ENCODE peak calls at places on chromosomes 3 and 15, in six cellular contexts. One of them, this sample, is unnamed.

GRCh38 chr15:78907577-78907976 is 34.9 kb downstream of the MORF4L1 start:
- DNase-seq in stimulated activated CD4-positive, alpha-beta T cell treated with anti-CD3 and anti-CD28 coated beads, Interleukin-15, amount 100 ng/mL, for 1 hour: no peak
- DNase-seq in astrocyte of the spinal cord: no peak
- DNase-seq in osteocyte: no peak
- DNase-seq in left lung: no peak
- DNase-seq in cardiac fibroblast: no peak
- DNase-seq in this sample: no peak

GRCh38 chr15:60799885-60800728 is 321.2 kb upstream of the ICE2 start:
- DNase-seq in stimulated activated CD4-positive, alpha-beta T cell treated with anti-CD3 and anti-CD28 coated beads, Interleukin-15, amount 100 ng/mL, for 1 hour: no peak
- DNase-seq in astrocyte of the spinal cord: peak
- DNase-seq in osteocyte: no peak
- DNase-seq in left lung: no peak
- DNase-seq in cardiac fibroblast: peak
- DNase-seq in this sample: peak

GRCh38 chr3:131622726-131623125 is 120.0 kb upstream of the MRPL3 start:
- DNase-seq in stimulated activated CD4-positive, alpha-beta T cell treated with anti-CD3 and anti-CD28 coated beads, Interleukin-15, amount 100 ng/mL, for 1 hour: no peak
- DNase-seq in astrocyte of the spinal cord: no peak
- DNase-seq in osteocyte: no peak
- DNase-seq in left lung: no peak
- DNase-seq in cardiac fibroblast: no peak
- DNase-seq in this sample: no peak

GRCh38 chr3:144114767-144115166 is 143.1 kb downstream of the DIPK2A start:
- DNase-seq in stimulated activated CD4-positive, alpha-beta T cell treated with anti-CD3 and anti-CD28 coated beads, Interleukin-15, amount 100 ng/mL, for 1 hour: no peak
- DNase-seq in astrocyte of the spinal cord: no peak
- DNase-seq in osteocyte: no peak
- DNase-seq in left lung: no peak
- DNase-seq in cardiac fibroblast: peak
- DNase-seq in this sample: no peak

GRCh38 chr3:30600572-30600971 is 5.8 kb upstream of the TGFBR2 start:
- DNase-seq in stimulated activated CD4-positive, alpha-beta T cell treated with anti-CD3 and anti-CD28 coated beads, Interleukin-15, amount 100 ng/mL, for 1 hour: no peak
- DNase-seq in astrocyte of the spinal cord: no peak
- DNase-seq in osteocyte: no peak
- DNase-seq in left lung: no peak
- DNase-seq in cardiac fibroblast: no peak
- DNase-seq in this sample: no peak

GRCh38 chr3:30440147-30440604 is 166.2 kb upstream of the TGFBR2 start:
- DNase-seq in stimulated activated CD4-positive, alpha-beta T cell treated with anti-CD3 and anti-CD28 coated beads, Interleukin-15, amount 100 ng/mL, for 1 hour: no peak
- DNase-seq in astrocyte of the spinal cord: peak
- DNase-seq in osteocyte: no peak
- DNase-seq in left lung: no peak
- DNase-seq in cardiac fibroblast: peak
- DNase-seq in this sample: peak

GRCh38 chr15:86398986-86399677 is 319.5 kb downstream of the AGBL1 start:
- DNase-seq in stimulated activated CD4-positive, alpha-beta T cell treated with anti-CD3 and anti-CD28 coated beads, Interleukin-15, amount 100 ng/mL, for 1 hour: no peak
- DNase-seq in astrocyte of the spinal cord: no peak
- DNase-seq in osteocyte: no peak
- DNase-seq in left lung: no peak
- DNase-seq in cardiac fibroblast: no peak
- DNase-seq in this sample: no peak

GRCh38 chr3:140956058-140956835 is 14.6 kb downstream of the SLC25A36 start:
- DNase-seq in stimulated activated CD4-positive, alpha-beta T cell treated with anti-CD3 and anti-CD28 coated beads, Interleukin-15, amount 100 ng/mL, for 1 hour: no peak
- DNase-seq in astrocyte of the spinal cord: no peak
- DNase-seq in osteocyte: no peak
- DNase-seq in left lung: no peak
- DNase-seq in cardiac fibroblast: no peak
- DNase-seq in this sample: no peak

GRCh38 chr3:73291541-73291940 is 230.1 kb downstream of the EBLN2 start:
- DNase-seq in stimulated activated CD4-positive, alpha-beta T cell treated with anti-CD3 and anti-CD28 coated beads, Interleukin-15, amount 100 ng/mL, for 1 hour: no peak
- DNase-seq in astrocyte of the spinal cord: no peak
- DNase-seq in osteocyte: no peak
- DNase-seq in left lung: no peak
- DNase-seq in cardiac fibroblast: no peak
- DNase-seq in this sample: no peak

GRCh38 chr15:101172421-101173097 is 79.3 kb downstream of the CHSY1 start:
- DNase-seq in stimulated activated CD4-positive, alpha-beta T cell treated with anti-CD3 and anti-CD28 coated beads, Interleukin-15, amount 100 ng/mL, for 1 hour: no peak
- DNase-seq in astrocyte of the spinal cord: no peak
- DNase-seq in osteocyte: no peak
- DNase-seq in left lung: no peak
- DNase-seq in cardiac fibroblast: no peak
- DNase-seq in this sample: no peak

GRCh38 chr15:81175496-81175895 is 21.2 kb upstream of the IL16 start:
- DNase-seq in stimulated activated CD4-positive, alpha-beta T cell treated with anti-CD3 and anti-CD28 coated beads, Interleukin-15, amount 100 ng/mL, for 1 hour: no peak
- DNase-seq in astrocyte of the spinal cord: no peak
- DNase-seq in osteocyte: no peak
- DNase-seq in left lung: no peak
- DNase-seq in cardiac fibroblast: no peak
- DNase-seq in this sample: no peak

GRCh38 chr15:45588199-45588910 is 1.2 kb downstream of the BLOC1S6 start:
- DNase-seq in stimulated activated CD4-positive, alpha-beta T cell treated with anti-CD3 and anti-CD28 coated beads, Interleukin-15, amount 100 ng/mL, for 1 hour: no peak
- DNase-seq in astrocyte of the spinal cord: peak
- DNase-seq in osteocyte: no peak
- DNase-seq in left lung: no peak
- DNase-seq in cardiac fibroblast: peak
- DNase-seq in this sample: no peak

GRCh38 chr3:49750056-49750455 is 26.3 kb upstream of the GMPPB start:
- DNase-seq in stimulated activated CD4-positive, alpha-beta T cell treated with anti-CD3 and anti-CD28 coated beads, Interleukin-15, amount 100 ng/mL, for 1 hour: no peak
- DNase-seq in astrocyte of the spinal cord: no peak
- DNase-seq in osteocyte: peak
- DNase-seq in left lung: no peak
- DNase-seq in cardiac fibroblast: no peak
- DNase-seq in this sample: no peak

GRCh38 chr3:492586-493296 is 296.2 kb downstream of the CHL1 start:
- DNase-seq in stimulated activated CD4-positive, alpha-beta T cell treated with anti-CD3 and anti-CD28 coated beads, Interleukin-15, amount 100 ng/mL, for 1 hour: no peak
- DNase-seq in astrocyte of the spinal cord: no peak
- DNase-seq in osteocyte: no peak
- DNase-seq in left lung: no peak
- DNase-seq in cardiac fibroblast: no peak
- DNase-seq in this sample: no peak

GRCh38 chr3:42685363-42685881 is at the start of gene KLHL40:
- DNase-seq in stimulated activated CD4-positive, alpha-beta T cell treated with anti-CD3 and anti-CD28 coated beads, Interleukin-15, amount 100 ng/mL, for 1 hour: no peak
- DNase-seq in astrocyte of the spinal cord: no peak
- DNase-seq in osteocyte: no peak
- DNase-seq in left lung: peak
- DNase-seq in cardiac fibroblast: no peak
- DNase-seq in this sample: no peak

GRCh38 chr3:43525941-43526607 is 95.7 kb downstream of the ANO10 start:
- DNase-seq in stimulated activated CD4-positive, alpha-beta T cell treated with anti-CD3 and anti-CD28 coated beads, Interleukin-15, amount 100 ng/mL, for 1 hour: no peak
- DNase-seq in astrocyte of the spinal cord: peak
- DNase-seq in osteocyte: no peak
- DNase-seq in left lung: no peak
- DNase-seq in cardiac fibroblast: peak
- DNase-seq in this sample: no peak

GRCh38 chr3:153621988-153622387 is 460.0 kb downstream of the RAP2B start:
- DNase-seq in stimulated activated CD4-positive, alpha-beta T cell treated with anti-CD3 and anti-CD28 coated beads, Interleukin-15, amount 100 ng/mL, for 1 hour: no peak
- DNase-seq in astrocyte of the spinal cord: peak
- DNase-seq in osteocyte: no peak
- DNase-seq in left lung: no peak
- DNase-seq in cardiac fibroblast: peak
- DNase-seq in this sample: no peak

GRCh38 chr15:52336530-52336929 is 40.9 kb upstream of the MYO5C start:
- DNase-seq in stimulated activated CD4-positive, alpha-beta T cell treated with anti-CD3 and anti-CD28 coated beads, Interleukin-15, amount 100 ng/mL, for 1 hour: no peak
- DNase-seq in astrocyte of the spinal cord: no peak
- DNase-seq in osteocyte: no peak
- DNase-seq in left lung: no peak
- DNase-seq in cardiac fibroblast: no peak
- DNase-seq in this sample: no peak

GRCh38 chr3:9793161-9793781 is 389 bp downstream of the ARPC4 start:
- DNase-seq in stimulated activated CD4-positive, alpha-beta T cell treated with anti-CD3 and anti-CD28 coated beads, Interleukin-15, amount 100 ng/mL, for 1 hour: no peak
- DNase-seq in astrocyte of the spinal cord: peak
- DNase-seq in osteocyte: no peak
- DNase-seq in left lung: peak
- DNase-seq in cardiac fibroblast: peak
- DNase-seq in this sample: peak

GRCh38 chr15:38688761-38689160 is 124.1 kb upstream of the RASGRP1 start:
- DNase-seq in stimulated activated CD4-positive, alpha-beta T cell treated with anti-CD3 and anti-CD28 coated beads, Interleukin-15, amount 100 ng/mL, for 1 hour: peak
- DNase-seq in astrocyte of the spinal cord: no peak
- DNase-seq in osteocyte: no peak
- DNase-seq in left lung: no peak
- DNase-seq in cardiac fibroblast: no peak
- DNase-seq in this sample: no peak

GRCh38 chr3:170055209-170055608 is 17.4 kb downstream of the GPR160 start:
- DNase-seq in stimulated activated CD4-positive, alpha-beta T cell treated with anti-CD3 and anti-CD28 coated beads, Interleukin-15, amount 100 ng/mL, for 1 hour: no peak
- DNase-seq in astrocyte of the spinal cord: peak
- DNase-seq in osteocyte: no peak
- DNase-seq in left lung: no peak
- DNase-seq in cardiac fibroblast: peak
- DNase-seq in this sample: peak

GRCh38 chr3:56467108-56467507 is 1.2 kb downstream of the ERC2 start:
- DNase-seq in stimulated activated CD4-positive, alpha-beta T cell treated with anti-CD3 and anti-CD28 coated beads, Interleukin-15, amount 100 ng/mL, for 1 hour: no peak
- DNase-seq in astrocyte of the spinal cord: peak
- DNase-seq in osteocyte: no peak
- DNase-seq in left lung: peak
- DNase-seq in cardiac fibroblast: peak
- DNase-seq in this sample: peak